ENCODE peak calls at places on chromosomes 12 and 14, in eight cellular contexts. One of them, this sample, is unnamed.

GRCh38 chr12:118480235-118480634 is 103.9 kb downstream of the SUDS3 start:
- DNase-seq in uterus: no peak
- DNase-seq in tibial nerve: no peak
- DNase-seq in ovary: no peak
- DNase-seq in K562: no peak
- DNase-seq in heart left ventricle: no peak
- DNase-seq in A549: no peak
- DNase-seq in spleen: no peak
- DNase-seq in this sample: no peak

GRCh38 chr14:20608383-20609095 is 17.4 kb upstream of the RNASE12 start:
- DNase-seq in uterus: no peak
- DNase-seq in tibial nerve: no peak
- DNase-seq in ovary: no peak
- DNase-seq in K562: no peak
- DNase-seq in heart left ventricle: no peak
- DNase-seq in A549: no peak
- DNase-seq in spleen: no peak
- DNase-seq in this sample: no peak

GRCh38 chr12:125381373-125381772 is 316.1 kb downstream of the AACS start:
- DNase-seq in uterus: no peak
- DNase-seq in tibial nerve: no peak
- DNase-seq in ovary: no peak
- DNase-seq in K562: no peak
- DNase-seq in heart left ventricle: no peak
- DNase-seq in A549: no peak
- DNase-seq in spleen: no peak
- DNase-seq in this sample: no peak

GRCh38 chr14:84785997-84786396 is 743.9 kb upstream of the FLRT2 start:
- DNase-seq in uterus: no peak
- DNase-seq in tibial nerve: no peak
- DNase-seq in ovary: no peak
- DNase-seq in K562: no peak
- DNase-seq in heart left ventricle: no peak
- DNase-seq in A549: no peak
- DNase-seq in spleen: no peak
- DNase-seq in this sample: no peak

GRCh38 chr12:56590237-56590830 is 39.8 kb downstream of the BAZ2A start:
- DNase-seq in uterus: no peak
- DNase-seq in tibial nerve: no peak
- DNase-seq in ovary: no peak
- DNase-seq in K562: peak; percentile 52
- DNase-seq in heart left ventricle: no peak
- DNase-seq in A549: peak; percentile 47
- DNase-seq in spleen: no peak
- DNase-seq in this sample: no peak

GRCh38 chr14:89429206-89430091 is 12.4 kb upstream of the FOXN3 start:
- DNase-seq in uterus: no peak
- DNase-seq in tibial nerve: no peak
- DNase-seq in ovary: no peak
- DNase-seq in K562: no peak
- DNase-seq in heart left ventricle: no peak
- DNase-seq in A549: no peak
- DNase-seq in spleen: no peak
- DNase-seq in this sample: no peak

GRCh38 chr14:30225171-30225570 is 297.5 kb upstream of the PRKD1 start:
- DNase-seq in uterus: peak; percentile 16
- DNase-seq in tibial nerve: peak; percentile 38
- DNase-seq in ovary: no peak
- DNase-seq in K562: no peak
- DNase-seq in heart left ventricle: no peak
- DNase-seq in A549: no peak
- DNase-seq in spleen: no peak
- DNase-seq in this sample: no peak

GRCh38 chr12:87848248-87848868 is 180.8 kb downstream of the C12orf50 start:
- DNase-seq in uterus: no peak
- DNase-seq in tibial nerve: no peak
- DNase-seq in ovary: no peak
- DNase-seq in K562: peak; percentile 20
- DNase-seq in heart left ventricle: no peak
- DNase-seq in A549: peak; percentile 78
- DNase-seq in spleen: no peak
- DNase-seq in this sample: peak; percentile 28

GRCh38 chr14:52352546-52352945 is 38.4 kb downstream of the PTGER2 start:
- DNase-seq in uterus: no peak
- DNase-seq in tibial nerve: no peak
- DNase-seq in ovary: no peak
- DNase-seq in K562: no peak
- DNase-seq in heart left ventricle: no peak
- DNase-seq in A549: peak; percentile 18
- DNase-seq in spleen: no peak
- DNase-seq in this sample: no peak

GRCh38 chr12:72017054-72017651 is 78.5 kb downstream of the TPH2 start:
- DNase-seq in uterus: peak; percentile 36
- DNase-seq in tibial nerve: peak; percentile 47
- DNase-seq in ovary: peak; percentile 62
- DNase-seq in K562: peak; percentile 71
- DNase-seq in heart left ventricle: peak; percentile 60
- DNase-seq in A549: peak; percentile 79
- DNase-seq in spleen: peak; percentile 77
- DNase-seq in this sample: peak; percentile 81

GRCh38 chr12:118120579-118121363 is 15.2 kb upstream of the PEBP1 start:
- DNase-seq in uterus: peak; percentile 63
- DNase-seq in tibial nerve: peak; percentile 60
- DNase-seq in ovary: peak; percentile 85
- DNase-seq in K562: peak; percentile 90
- DNase-seq in heart left ventricle: peak; percentile 77
- DNase-seq in A549: peak; percentile 69
- DNase-seq in spleen: peak; percentile 86
- DNase-seq in this sample: peak; percentile 82

GRCh38 chr12:107395817-107396216 is 289.8 kb upstream of the PWP1 start:
- DNase-seq in uterus: no peak
- DNase-seq in tibial nerve: no peak
- DNase-seq in ovary: no peak
- DNase-seq in K562: no peak
- DNase-seq in heart left ventricle: no peak
- DNase-seq in A549: peak; percentile 55
- DNase-seq in spleen: no peak
- DNase-seq in this sample: no peak

GRCh38 chr12:130956009-130956408 is 2.3 kb downstream of the ADGRD1 start:
- DNase-seq in uterus: no peak
- DNase-seq in tibial nerve: no peak
- DNase-seq in ovary: no peak
- DNase-seq in K562: no peak
- DNase-seq in heart left ventricle: no peak
- DNase-seq in A549: no peak
- DNase-seq in spleen: no peak
- DNase-seq in this sample: no peak

GRCh38 chr12:120885521-120885920 is 18.6 kb downstream of the SPPL3 start:
- DNase-seq in uterus: no peak
- DNase-seq in tibial nerve: no peak
- DNase-seq in ovary: no peak
- DNase-seq in K562: no peak
- DNase-seq in heart left ventricle: no peak
- DNase-seq in A549: no peak
- DNase-seq in spleen: no peak
- DNase-seq in this sample: no peak

GRCh38 chr14:55744321-55744720 is 164.3 kb downstream of the KTN1 start:
- DNase-seq in uterus: no peak
- DNase-seq in tibial nerve: no peak
- DNase-seq in ovary: no peak
- DNase-seq in K562: no peak
- DNase-seq in heart left ventricle: no peak
- DNase-seq in A549: no peak
- DNase-seq in spleen: no peak
- DNase-seq in this sample: no peak

GRCh38 chr14:103618999-103619398 is 10.0 kb upstream of the KLC1 start:
- DNase-seq in uterus: no peak
- DNase-seq in tibial nerve: no peak
- DNase-seq in ovary: no peak
- DNase-seq in K562: no peak
- DNase-seq in heart left ventricle: no peak
- DNase-seq in A549: no peak
- DNase-seq in spleen: no peak
- DNase-seq in this sample: no peak

GRCh38 chr12:4270016-4270669 is 3.4 kb upstream of the CCND2 start:
- DNase-seq in uterus: no peak
- DNase-seq in tibial nerve: no peak
- DNase-seq in ovary: no peak
- DNase-seq in K562: no peak
- DNase-seq in heart left ventricle: no peak
- DNase-seq in A549: no peak
- DNase-seq in spleen: peak; percentile 89
- DNase-seq in this sample: no peak

GRCh38 chr14:23063601-23064000 is 6.3 kb upstream of the CDH24 start:
- DNase-seq in uterus: no peak
- DNase-seq in tibial nerve: no peak
- DNase-seq in ovary: no peak
- DNase-seq in K562: no peak
- DNase-seq in heart left ventricle: no peak
- DNase-seq in A549: no peak
- DNase-seq in spleen: no peak
- DNase-seq in this sample: no peak

GRCh38 chr12:89354630-89354931 is 2.3 kb upstream of the DUSP6 start:
- DNase-seq in uterus: no peak
- DNase-seq in tibial nerve: no peak
- DNase-seq in ovary: no peak
- DNase-seq in K562: no peak
- DNase-seq in heart left ventricle: no peak
- DNase-seq in A549: peak; percentile 40
- DNase-seq in spleen: no peak
- DNase-seq in this sample: no peak

GRCh38 chr14:49636866-49637265 is 1.8 kb upstream of the DNAAF2 start:
- DNase-seq in uterus: no peak
- DNase-seq in tibial nerve: no peak
- DNase-seq in ovary: no peak
- DNase-seq in K562: no peak
- DNase-seq in heart left ventricle: no peak
- DNase-seq in A549: no peak
- DNase-seq in spleen: no peak
- DNase-seq in this sample: no peak

GRCh38 chr14:49637534-49638078 is 2.6 kb upstream of the DNAAF2 start:
- DNase-seq in uterus: no peak
- DNase-seq in tibial nerve: no peak
- DNase-seq in ovary: no peak
- DNase-seq in K562: no peak
- DNase-seq in heart left ventricle: no peak
- DNase-seq in A549: no peak
- DNase-seq in spleen: no peak
- DNase-seq in this sample: no peak

GRCh38 chr14:49642163-49642562 is 7.1 kb upstream of the DNAAF2 start:
- DNase-seq in uterus: no peak
- DNase-seq in tibial nerve: no peak
- DNase-seq in ovary: no peak
- DNase-seq in K562: no peak
- DNase-seq in heart left ventricle: no peak
- DNase-seq in A549: no peak
- DNase-seq in spleen: no peak
- DNase-seq in this sample: no peak

GRCh38 chr14:49640540-49641417 is 5.7 kb upstream of the DNAAF2 start:
- DNase-seq in uterus: no peak
- DNase-seq in tibial nerve: no peak
- DNase-seq in ovary: no peak
- DNase-seq in K562: no peak
- DNase-seq in heart left ventricle: no peak
- DNase-seq in A549: no peak
- DNase-seq in spleen: no peak
- DNase-seq in this sample: no peak

GRCh38 chr14:49641697-49642129 is 6.7 kb upstream of the DNAAF2 start:
- DNase-seq in uterus: no peak
- DNase-seq in tibial nerve: no peak
- DNase-seq in ovary: no peak
- DNase-seq in K562: no peak
- DNase-seq in heart left ventricle: no peak
- DNase-seq in A549: no peak
- DNase-seq in spleen: no peak
- DNase-seq in this sample: peak; percentile 87
- H3K27ac ChIP-seq in uterus: peak overlapping the region; percentile 17
- H3K27ac ChIP-seq in tibial nerve: no peak overlapping the region
- H3K27ac ChIP-seq in ovary: no peak overlapping the region
- H3K27ac ChIP-seq in K562: peak overlapping the region; percentile 23
- H3K27ac ChIP-seq in heart left ventricle: peak overlapping the region; percentile 4
- H3K27ac ChIP-seq in A549: peak overlapping the region; percentile 49
- H3K27ac ChIP-seq in spleen: no peak overlapping the region
- H3K27ac ChIP-seq in this sample: peak overlapping the region; percentile 76

GRCh38 chr14:102217399-102217798 is 77.7 kb downstream of the WDR20 start:
- DNase-seq in uterus: no peak
- DNase-seq in tibial nerve: no peak
- DNase-seq in ovary: no peak
- DNase-seq in K562: no peak
- DNase-seq in heart left ventricle: no peak
- DNase-seq in A549: no peak
- DNase-seq in spleen: no peak
- DNase-seq in this sample: no peak
- TF ChIP-seq POLR2A in uterus: no peak
- TF ChIP-seq POLR2A in tibial nerve: no peak
- TF ChIP-seq POLR2A in ovary: no peak
- TF ChIP-seq POLR2A in K562: no peak
- TF ChIP-seq POLR2A in heart left ventricle: no peak
- TF ChIP-seq POLR2A in A549: no peak
- TF ChIP-seq POLR2A in spleen: no peak
- TF ChIP-seq POLR2A in this sample: no peak

DNA sequence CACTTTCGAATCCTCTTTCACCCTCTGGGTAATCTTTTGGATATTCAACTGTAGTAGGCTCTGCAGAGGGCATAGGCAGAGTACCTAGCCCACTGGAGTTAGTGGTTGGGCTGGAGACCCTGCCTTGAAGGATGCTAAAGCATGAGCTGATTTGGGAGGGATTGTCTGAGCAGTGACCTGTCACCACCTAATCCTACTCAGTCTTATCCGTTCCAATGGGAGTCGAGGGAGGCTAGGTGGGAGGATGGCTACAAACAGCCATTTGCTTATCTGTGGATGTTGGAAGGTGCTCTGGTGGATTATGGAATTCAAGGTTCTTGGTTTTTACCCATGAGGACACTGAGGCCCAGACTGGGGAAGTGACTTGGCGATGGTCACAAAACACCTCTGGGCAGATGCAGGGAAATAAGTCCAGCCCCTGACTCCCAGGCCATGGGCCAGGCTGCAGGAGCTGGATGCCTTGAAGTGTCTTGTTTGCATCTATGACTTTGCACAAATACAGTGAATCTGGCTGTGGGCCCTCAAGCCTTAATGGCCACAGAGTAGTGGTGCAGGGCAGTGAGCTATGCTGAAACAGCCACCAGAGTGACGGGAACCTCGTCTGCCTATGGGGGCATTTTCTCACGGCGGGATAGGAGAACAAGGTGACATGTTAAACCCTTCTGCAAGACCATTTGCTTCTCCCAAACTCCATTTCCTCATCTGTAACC is 3.7 kb downstream of the KMT5A start:
- DNase-seq in uterus: no peak
- DNase-seq in tibial nerve: no peak
- DNase-seq in ovary: no peak
- DNase-seq in K562: no peak
- DNase-seq in heart left ventricle: no peak
- DNase-seq in A549: no peak
- DNase-seq in spleen: no peak
- DNase-seq in this sample: no peak
- H3K27ac ChIP-seq in uterus: peak overlapping the region; percentile 93
- H3K27ac ChIP-seq in tibial nerve: peak overlapping the region; percentile 65
- H3K27ac ChIP-seq in ovary: peak overlapping the region; percentile 67
- H3K27ac ChIP-seq in K562: peak overlapping the region; percentile 93
- H3K27ac ChIP-seq in heart left ventricle: peak overlapping the region; percentile 90
- H3K27ac ChIP-seq in A549: peak overlapping the region; percentile 90
- H3K27ac ChIP-seq in spleen: peak overlapping the region; percentile 90
- H3K27ac ChIP-seq in this sample: peak overlapping the region; percentile 87

GRCh38 chr12:109959411-109960093 is 36.6 kb downstream of the GIT2 start:
- DNase-seq in uterus: no peak
- DNase-seq in tibial nerve: no peak
- DNase-seq in ovary: no peak
- DNase-seq in K562: no peak
- DNase-seq in heart left ventricle: no peak
- DNase-seq in A549: no peak
- DNase-seq in spleen: no peak
- DNase-seq in this sample: no peak
- TF ChIP-seq POLR2A in uterus: no peak
- TF ChIP-seq POLR2A in tibial nerve: no peak
- TF ChIP-seq POLR2A in ovary: no peak
- TF ChIP-seq POLR2A in K562: no peak
- TF ChIP-seq POLR2A in heart left ventricle: no peak
- TF ChIP-seq POLR2A in A549: no peak
- TF ChIP-seq POLR2A in spleen: no peak
- TF ChIP-seq POLR2A in this sample: no peak